ENCODE peak calls at places on chromosomes 2 and 18, in seven cellular contexts. One of them, this sample, is unnamed.

GRCh38 chr2:234033885-234034284 is 16.6 kb upstream of the SPP2 start:
- DNase-seq in breast epithelium: no peak
- DNase-seq in naive thymus-derived CD4-positive, alpha-beta T cell: no peak
- DNase-seq in K562: no peak
- DNase-seq in suprapubic skin: no peak
- DNase-seq in CD8-positive, alpha-beta T cell: no peak
- DNase-seq in tibial nerve: no peak
- DNase-seq in this sample: no peak

GRCh38 chr2:194896871-194897270 is 760.2 kb upstream of the SLC39A10 start:
- DNase-seq in breast epithelium: no peak
- DNase-seq in naive thymus-derived CD4-positive, alpha-beta T cell: no peak
- DNase-seq in K562: no peak
- DNase-seq in suprapubic skin: no peak
- DNase-seq in CD8-positive, alpha-beta T cell: no peak
- DNase-seq in tibial nerve: no peak
- DNase-seq in this sample: no peak

GRCh38 chr2:55441280-55441892 is 21.7 kb upstream of the CCDC88A start:
- DNase-seq in breast epithelium: no peak
- DNase-seq in naive thymus-derived CD4-positive, alpha-beta T cell: no peak
- DNase-seq in K562: peak; percentile 29
- DNase-seq in suprapubic skin: no peak
- DNase-seq in CD8-positive, alpha-beta T cell: no peak
- DNase-seq in tibial nerve: no peak
- DNase-seq in this sample: no peak

GRCh38 chr2:9950521-9951271 is 797 bp upstream of the GRHL1 start:
- DNase-seq in breast epithelium: no peak
- DNase-seq in naive thymus-derived CD4-positive, alpha-beta T cell: no peak
- DNase-seq in K562: peak; percentile 65
- DNase-seq in suprapubic skin: no peak
- DNase-seq in CD8-positive, alpha-beta T cell: no peak
- DNase-seq in tibial nerve: no peak
- DNase-seq in this sample: no peak

GRCh38 chr2:172214252-172214651 is 111.6 kb upstream of the DLX2 start:
- DNase-seq in breast epithelium: no peak
- DNase-seq in naive thymus-derived CD4-positive, alpha-beta T cell: no peak
- DNase-seq in K562: no peak
- DNase-seq in suprapubic skin: no peak
- DNase-seq in CD8-positive, alpha-beta T cell: no peak
- DNase-seq in tibial nerve: no peak
- DNase-seq in this sample: no peak

GRCh38 chr18:27843783-27844415 is 333.0 kb downstream of the CDH2 start:
- DNase-seq in breast epithelium: no peak
- DNase-seq in naive thymus-derived CD4-positive, alpha-beta T cell: no peak
- DNase-seq in K562: no peak
- DNase-seq in suprapubic skin: no peak
- DNase-seq in CD8-positive, alpha-beta T cell: no peak
- DNase-seq in tibial nerve: no peak
- DNase-seq in this sample: no peak

GRCh38 chr2:70697603-70698383 is 70.2 kb downstream of the ADD2 start:
- DNase-seq in breast epithelium: no peak
- DNase-seq in naive thymus-derived CD4-positive, alpha-beta T cell: no peak
- DNase-seq in K562: no peak
- DNase-seq in suprapubic skin: peak; percentile 68
- DNase-seq in CD8-positive, alpha-beta T cell: no peak
- DNase-seq in tibial nerve: no peak
- DNase-seq in this sample: no peak

GRCh38 chr2:222854773-222855700 is 5.8 kb upstream of the ACSL3 start:
- DNase-seq in breast epithelium: no peak
- DNase-seq in naive thymus-derived CD4-positive, alpha-beta T cell: no peak
- DNase-seq in K562: no peak
- DNase-seq in suprapubic skin: no peak
- DNase-seq in CD8-positive, alpha-beta T cell: no peak
- DNase-seq in tibial nerve: no peak
- DNase-seq in this sample: no peak

GRCh38 chr18:34809697-34810096 is 99.6 kb downstream of the DTNA start:
- DNase-seq in breast epithelium: no peak
- DNase-seq in naive thymus-derived CD4-positive, alpha-beta T cell: no peak
- DNase-seq in K562: peak; percentile 13
- DNase-seq in suprapubic skin: no peak
- DNase-seq in CD8-positive, alpha-beta T cell: no peak
- DNase-seq in tibial nerve: peak; percentile 41
- DNase-seq in this sample: no peak

GRCh38 chr2:6694555-6694954 is 171.2 kb downstream of the CMPK2 start:
- DNase-seq in breast epithelium: no peak
- DNase-seq in naive thymus-derived CD4-positive, alpha-beta T cell: no peak
- DNase-seq in K562: no peak
- DNase-seq in suprapubic skin: no peak
- DNase-seq in CD8-positive, alpha-beta T cell: no peak
- DNase-seq in tibial nerve: no peak
- DNase-seq in this sample: no peak

GRCh38 chr2:30994227-30995056 is 143.8 kb downstream of the GALNT14 start:
- DNase-seq in breast epithelium: no peak
- DNase-seq in naive thymus-derived CD4-positive, alpha-beta T cell: no peak
- DNase-seq in K562: no peak
- DNase-seq in suprapubic skin: no peak
- DNase-seq in CD8-positive, alpha-beta T cell: no peak
- DNase-seq in tibial nerve: no peak
- DNase-seq in this sample: no peak

GRCh38 chr18:3061581-3062416 is 48.9 kb upstream of the LPIN2 start:
- DNase-seq in breast epithelium: no peak
- DNase-seq in naive thymus-derived CD4-positive, alpha-beta T cell: no peak
- DNase-seq in K562: no peak
- DNase-seq in suprapubic skin: no peak
- DNase-seq in CD8-positive, alpha-beta T cell: peak; percentile 29
- DNase-seq in tibial nerve: no peak
- DNase-seq in this sample: peak; percentile 17

GRCh38 chr18:3230401-3231334 is 10.9 kb upstream of the MYOM1 start:
- DNase-seq in breast epithelium: no peak
- DNase-seq in naive thymus-derived CD4-positive, alpha-beta T cell: no peak
- DNase-seq in K562: peak; percentile 75
- DNase-seq in suprapubic skin: no peak
- DNase-seq in CD8-positive, alpha-beta T cell: no peak
- DNase-seq in tibial nerve: no peak
- DNase-seq in this sample: no peak

GRCh38 chr2:20212459-20212870 is 12.5 kb downstream of the SDC1 start:
- DNase-seq in breast epithelium: peak; percentile 89
- DNase-seq in naive thymus-derived CD4-positive, alpha-beta T cell: no peak
- DNase-seq in K562: peak; percentile 50
- DNase-seq in suprapubic skin: no peak
- DNase-seq in CD8-positive, alpha-beta T cell: no peak
- DNase-seq in tibial nerve: no peak
- DNase-seq in this sample: no peak

GRCh38 chr2:240437861-240438809 is 2.7 kb downstream of the GPC1 start:
- DNase-seq in breast epithelium: no peak
- DNase-seq in naive thymus-derived CD4-positive, alpha-beta T cell: peak; percentile 67
- DNase-seq in K562: peak; percentile 83
- DNase-seq in suprapubic skin: no peak
- DNase-seq in CD8-positive, alpha-beta T cell: peak; percentile 62
- DNase-seq in tibial nerve: no peak
- DNase-seq in this sample: peak; percentile 67

GRCh38 chr2:199019898-199020507 is 437.7 kb downstream of the SATB2 start:
- DNase-seq in breast epithelium: no peak
- DNase-seq in naive thymus-derived CD4-positive, alpha-beta T cell: no peak
- DNase-seq in K562: no peak
- DNase-seq in suprapubic skin: no peak
- DNase-seq in CD8-positive, alpha-beta T cell: no peak
- DNase-seq in tibial nerve: no peak
- DNase-seq in this sample: no peak

GRCh38 chr18:41703744-41704530 is 251.1 kb upstream of the PIK3C3 start:
- DNase-seq in breast epithelium: no peak
- DNase-seq in naive thymus-derived CD4-positive, alpha-beta T cell: no peak
- DNase-seq in K562: no peak
- DNase-seq in suprapubic skin: no peak
- DNase-seq in CD8-positive, alpha-beta T cell: no peak
- DNase-seq in tibial nerve: no peak
- DNase-seq in this sample: no peak

GRCh38 chr2:72399879-72400278 is 252.2 kb upstream of the CYP26B1 start:
- DNase-seq in breast epithelium: no peak
- DNase-seq in naive thymus-derived CD4-positive, alpha-beta T cell: no peak
- DNase-seq in K562: no peak
- DNase-seq in suprapubic skin: no peak
- DNase-seq in CD8-positive, alpha-beta T cell: no peak
- DNase-seq in tibial nerve: no peak
- DNase-seq in this sample: no peak
- H3K9me3 ChIP-seq in breast epithelium: peaks cover 33% of the 10 kb centered on the region
- H3K9me3 ChIP-seq in naive thymus-derived CD4-positive, alpha-beta T cell: no peaks in the 10 kb centered on the region
- H3K9me3 ChIP-seq in K562: no peaks in the 10 kb centered on the region
- H3K9me3 ChIP-seq in suprapubic skin: peaks cover 10% of the 10 kb centered on the region
- H3K9me3 ChIP-seq in CD8-positive, alpha-beta T cell: no peaks in the 10 kb centered on the region
- H3K9me3 ChIP-seq in tibial nerve: no peaks in the 10 kb centered on the region
- H3K9me3 ChIP-seq in this sample: no peaks in the 10 kb centered on the region

DNA sequence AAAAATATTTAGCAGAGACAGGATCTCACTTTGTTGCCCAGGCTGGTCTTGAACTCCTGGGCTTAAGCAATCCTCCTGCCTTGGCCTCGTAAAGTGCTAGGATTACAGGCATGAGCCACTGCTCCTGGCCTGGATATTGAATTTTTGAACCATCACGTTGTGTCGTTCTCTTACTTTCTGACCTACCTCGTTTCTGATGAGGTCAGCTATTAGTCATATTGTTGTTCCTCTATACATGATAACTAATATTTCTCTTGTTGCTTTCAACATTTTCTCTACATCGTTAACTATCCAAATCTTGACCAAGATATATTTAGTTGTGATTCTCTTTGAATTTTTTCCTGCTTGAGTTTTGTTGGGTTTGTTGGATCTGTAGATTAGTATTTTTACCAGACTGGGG is 541.3 kb upstream of the SOX11 start:
- DNase-seq in breast epithelium: no peak
- DNase-seq in naive thymus-derived CD4-positive, alpha-beta T cell: no peak
- DNase-seq in K562: no peak
- DNase-seq in suprapubic skin: no peak
- DNase-seq in CD8-positive, alpha-beta T cell: no peak
- DNase-seq in tibial nerve: no peak
- DNase-seq in this sample: no peak
- H3K9me3 ChIP-seq in breast epithelium: peaks cover 7% of the 10 kb centered on the region
- H3K9me3 ChIP-seq in naive thymus-derived CD4-positive, alpha-beta T cell: no peaks in the 10 kb centered on the region
- H3K9me3 ChIP-seq in K562: no peaks in the 10 kb centered on the region
- H3K9me3 ChIP-seq in suprapubic skin: peaks cover 13% of the 10 kb centered on the region
- H3K9me3 ChIP-seq in CD8-positive, alpha-beta T cell: no peaks in the 10 kb centered on the region
- H3K9me3 ChIP-seq in tibial nerve: no peaks in the 10 kb centered on the region
- H3K9me3 ChIP-seq in this sample: no peaks in the 10 kb centered on the region

GRCh38 chr2:148251993-148252392 is 231.1 kb downstream of the MBD5 start:
- DNase-seq in breast epithelium: no peak
- DNase-seq in naive thymus-derived CD4-positive, alpha-beta T cell: no peak
- DNase-seq in K562: no peak
- DNase-seq in suprapubic skin: no peak
- DNase-seq in CD8-positive, alpha-beta T cell: no peak
- DNase-seq in tibial nerve: no peak
- DNase-seq in this sample: no peak
- H3K9me3 ChIP-seq in breast epithelium: peaks cover 11% of the 10 kb centered on the region
- H3K9me3 ChIP-seq in naive thymus-derived CD4-positive, alpha-beta T cell: peaks cover 10% of the 10 kb centered on the region
- H3K9me3 ChIP-seq in K562: peaks cover 6% of the 10 kb centered on the region
- H3K9me3 ChIP-seq in suprapubic skin: no peaks in the 10 kb centered on the region
- H3K9me3 ChIP-seq in CD8-positive, alpha-beta T cell: peaks cover 8% of the 10 kb centered on the region
- H3K9me3 ChIP-seq in tibial nerve: no peaks in the 10 kb centered on the region
- H3K9me3 ChIP-seq in this sample: no peaks in the 10 kb centered on the region

DNA sequence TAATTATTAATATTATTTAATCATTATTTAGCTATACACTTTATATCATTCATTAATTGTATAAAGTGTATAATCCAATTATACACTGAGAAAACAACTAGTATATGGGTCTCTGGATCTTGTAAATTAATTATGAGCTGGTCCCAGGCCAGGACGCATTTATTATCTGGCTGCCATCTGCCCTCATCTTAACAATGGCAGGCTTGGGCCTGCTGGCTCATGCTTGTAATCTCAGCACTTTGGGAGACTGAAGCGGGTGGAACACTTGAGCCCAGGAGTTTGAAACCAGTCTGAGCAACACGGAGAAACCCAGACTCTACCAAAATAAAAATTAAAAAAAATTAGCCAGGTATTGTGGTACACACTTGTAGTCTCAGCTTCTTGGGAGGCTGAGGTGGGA is 502.2 kb upstream of the NRXN1 start:
- DNase-seq in breast epithelium: no peak
- DNase-seq in naive thymus-derived CD4-positive, alpha-beta T cell: no peak
- DNase-seq in K562: no peak
- DNase-seq in suprapubic skin: no peak
- DNase-seq in CD8-positive, alpha-beta T cell: no peak
- DNase-seq in tibial nerve: no peak
- DNase-seq in this sample: no peak
- H3K9me3 ChIP-seq in breast epithelium: peaks cover 7% of the 10 kb centered on the region
- H3K9me3 ChIP-seq in naive thymus-derived CD4-positive, alpha-beta T cell: no peaks in the 10 kb centered on the region
- H3K9me3 ChIP-seq in K562: no peaks in the 10 kb centered on the region
- H3K9me3 ChIP-seq in suprapubic skin: peaks cover 7% of the 10 kb centered on the region
- H3K9me3 ChIP-seq in CD8-positive, alpha-beta T cell: no peaks in the 10 kb centered on the region
- H3K9me3 ChIP-seq in tibial nerve: peaks cover 4% of the 10 kb centered on the region
- H3K9me3 ChIP-seq in this sample: no peaks in the 10 kb centered on the region

DNA sequence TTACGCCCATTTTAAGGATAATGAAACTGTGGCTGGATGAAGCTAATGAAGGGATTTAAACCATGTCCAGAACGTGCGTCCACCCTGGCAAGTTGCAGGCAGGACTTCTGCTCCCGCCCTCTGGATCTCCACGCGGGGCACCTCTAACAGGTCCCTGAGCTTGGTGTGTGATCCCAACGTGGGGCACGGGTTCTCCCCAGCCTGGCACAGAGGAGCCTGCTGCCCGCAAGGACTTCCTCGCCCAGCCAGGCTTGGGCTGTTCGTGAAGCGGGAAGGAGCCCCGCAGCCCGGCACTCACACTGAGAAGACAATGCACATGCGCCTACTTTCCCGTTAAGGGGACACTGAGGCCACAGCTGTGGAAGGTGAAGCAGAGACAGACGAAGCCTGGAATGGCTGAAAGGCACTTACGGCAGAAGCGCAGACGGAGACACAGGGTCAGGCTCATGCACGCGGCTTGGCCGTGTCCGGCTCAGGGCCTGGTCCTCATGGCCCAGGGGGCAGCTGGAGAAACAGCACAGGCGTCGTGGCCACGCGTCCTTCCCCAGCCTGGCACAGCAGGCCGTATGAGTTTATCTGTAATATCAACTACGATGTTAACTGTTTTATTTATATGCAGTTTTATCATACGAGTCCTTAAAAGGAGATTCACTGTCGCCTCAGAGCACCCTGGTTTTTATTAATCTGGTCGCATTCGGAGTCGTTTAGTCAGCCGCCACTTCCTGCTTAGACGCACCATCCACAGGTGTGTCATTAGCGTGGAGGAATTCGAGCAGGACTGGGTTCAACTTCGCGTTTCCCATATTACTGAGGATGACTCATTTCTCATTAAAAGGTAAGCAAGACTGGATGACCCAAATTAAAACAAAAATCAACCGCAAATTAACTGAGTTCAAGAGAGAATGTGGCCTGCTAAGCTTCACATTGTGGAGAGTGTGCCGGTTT is 835.9 kb downstream of the GALR1 start:
- DNase-seq in breast epithelium: no peak
- DNase-seq in naive thymus-derived CD4-positive, alpha-beta T cell: no peak
- DNase-seq in K562: no peak
- DNase-seq in suprapubic skin: no peak
- DNase-seq in CD8-positive, alpha-beta T cell: no peak
- DNase-seq in tibial nerve: no peak
- DNase-seq in this sample: no peak
- H3K9me3 ChIP-seq in breast epithelium: no peaks in the 10 kb centered on the region
- H3K9me3 ChIP-seq in naive thymus-derived CD4-positive, alpha-beta T cell: no peaks in the 10 kb centered on the region
- H3K9me3 ChIP-seq in K562: no peaks in the 10 kb centered on the region
- H3K9me3 ChIP-seq in suprapubic skin: no peaks in the 10 kb centered on the region
- H3K9me3 ChIP-seq in CD8-positive, alpha-beta T cell: no peaks in the 10 kb centered on the region
- H3K9me3 ChIP-seq in tibial nerve: no peaks in the 10 kb centered on the region
- H3K9me3 ChIP-seq in this sample: no peaks in the 10 kb centered on the region

This sample was measured in T-helper 17 cell.